ENCODE peak calls at places on chromosomes 5 and 9, in four cellular contexts. L is cardiac fibroblast, Y is fibroblast of mammary gland, U is lung. P is an unnamed sample.

GRCh38 chr5:43804041-43804440 is 201.1 kb downstream of the NNT start:
- DNase-seq in Y (no peak), U (no peak), L (no peak), P (no peak)

GRCh38 chr5:16800477-16800876 is 135.6 kb downstream of the MYO10 start:
- DNase-seq in Y (no peak), U (no peak), L (no peak), P (no peak)

GRCh38 chr9:128819716-128820664 is 1.7 kb downstream of the ENDOG start:
- DNase-seq in U (no peak), L (peak; percentile 74), Y (peak; percentile 13), P (peak; percentile 83)

GRCh38 chr5:142181096-142181495 is 72.5 kb downstream of the NDFIP1 start:
- DNase-seq in L (no peak), Y (no peak), U (no peak), P (no peak)

GRCh38 chr9:33719581-33720374 is 75.6 kb upstream of the PRSS3 start:
- DNase-seq in U (no peak), L (no peak), Y (peak; percentile 3), P (no peak)

GRCh38 chr5:153797484-153797883 is 241.2 kb downstream of the FAM114A2 start:
- DNase-seq in U (no peak), Y (no peak), L (no peak), P (no peak)

GRCh38 chr9:124108216-124108615 is 96.6 kb downstream of the LHX2 start:
- DNase-seq in Y (no peak), L (no peak), U (no peak), P (no peak)

GRCh38 chr9:110578896-110579752 is at the start of gene SVEP1:
- DNase-seq in Y (peak; percentile 68), L (peak; percentile 76), U (no peak), P (peak; percentile 65)

GRCh38 chr5:145449794-145450193 is 385.3 kb downstream of the PRELID2 start:
- DNase-seq in U (no peak), Y (no peak), L (no peak), P (no peak)

GRCh38 chr5:63262191-63262981 is 683.8 kb downstream of the LRRC70 start:
- DNase-seq in L (peak; percentile 84), Y (peak; percentile 89), U (no peak), P (peak; percentile 93)

GRCh38 chr9:133738039-133738805 is at the start of gene SARDH:
- DNase-seq in L (peak; percentile 64), U (peak; percentile 63), Y (peak; percentile 32), P (peak; percentile 53)

GRCh38 chr9:98482248-98482647 is 226.5 kb downstream of the GABBR2 start:
- DNase-seq in L (peak; percentile 18), Y (no peak), U (no peak), P (peak; percentile 35)

GRCh38 chr5:159182691-159183090 is 26.7 kb downstream of the RNF145 start:
- DNase-seq in Y (no peak), L (peak; percentile 82), U (no peak), P (peak; percentile 82)

GRCh38 chr5:141199359-141200235 is at the start of gene PCDHB11:
- DNase-seq in L (no peak), U (no peak), Y (no peak), P (no peak)

GRCh38 chr9:734831-735511 is 106.5 kb upstream of the DMRT1 start:
- DNase-seq in Y (peak; percentile 95), U (no peak), L (peak; percentile 97), P (peak; percentile 97)

GRCh38 chr5:42992035-42992570 is 48.0 kb downstream of the ANXA2R start:
- DNase-seq in Y (peak; percentile 84), U (peak; percentile 84), L (peak; percentile 94), P (peak; percentile 93)

GRCh38 chr5:141465351-141465750 is 10.4 kb upstream of the PCDHGC3 start:
- DNase-seq in Y (no peak), U (no peak), L (peak; percentile 35), P (peak; percentile 45)

GRCh38 chr5:57715296-57715695 is 232.7 kb upstream of the ACTBL2 start:
- DNase-seq in U (no peak), Y (peak; percentile 33), L (no peak), P (no peak)

GRCh38 chr9:99660191-99660636 is 161.5 kb upstream of the NR4A3 start:
- DNase-seq in Y (no peak), L (no peak), U (no peak), P (no peak)

GRCh38 chr9:127393680-127394079 is 3.3 kb upstream of the SLC2A8 start:
- DNase-seq in L (peak; percentile 60), U (no peak), Y (peak; percentile 26), P (peak; percentile 28)

GRCh38 chr5:33321026-33321425 is 119.7 kb upstream of the TARS1 start:
- DNase-seq in L (peak; percentile 99), U (peak; percentile 30), Y (peak; percentile 100), P (peak; percentile 94)

GRCh38 chr5:139474815-139475791 is 4.3 kb downstream of the SMIM33 start:
- DNase-seq in L (peak; percentile 91), Y (peak; percentile 81), U (peak; percentile 53), P (peak; percentile 94)

GRCh38 chr5:151264113-151264512 is 11.1 kb downstream of the GM2A start:
- DNase-seq in Y (peak; percentile 75), U (no peak), L (peak; percentile 20), P (peak; percentile 10)

GRCh38 chr9:109817146-109817845 is 37.3 kb downstream of the PALM2AKAP2 start:
- DNase-seq in Y (peak; percentile 87), L (peak; percentile 36), U (no peak), P (peak; percentile 17)

GRCh38 chr5:179307006-179307800 is 38.1 kb downstream of the ADAMTS2 start:
- DNase-seq in L (no peak), U (no peak), Y (peak; percentile 41), P (no peak)

GRCh38 chr9:36704148-36704547 is 131.5 kb downstream of the MELK start:
- DNase-seq in L (no peak), U (no peak), Y (no peak), P (no peak)

GRCh38 chr5:16552666-16553343 is 64.0 kb downstream of the RETREG1 start:
- DNase-seq in Y (peak; percentile 62), L (peak; percentile 72), U (peak; percentile 72), P (peak; percentile 59)

GRCh38 chr9:129273941-129274709 is 96.1 kb upstream of the IER5L start:
- DNase-seq in L (no peak), U (no peak), Y (no peak), P (no peak)

GRCh38 chr5:80254767-80255424 is 952 bp downstream of the SERINC5 start:
- DNase-seq in U (no peak), Y (peak; percentile 31), L (peak; percentile 25), P (peak; percentile 36)

GRCh38 chr9:94182532-94182931 is 76.6 kb upstream of the ZNF169 start:
- DNase-seq in U (no peak), L (no peak), Y (no peak), P (no peak)

GRCh38 chr9:107983191-107983603 is 493.6 kb upstream of the KLF4 start:
- DNase-seq in Y (peak; percentile 80), L (peak; percentile 21), U (no peak), P (peak; percentile 42)

GRCh38 chr5:1016476-1016875 is 7.9 kb downstream of the NKD2 start:
- DNase-seq in Y (no peak), U (no peak), L (no peak), P (no peak)

GRCh38 chr9:96021616-96022444 is 146.3 kb downstream of the ERCC6L2 start:
- DNase-seq in L (no peak), Y (no peak), U (no peak), P (no peak)

GRCh38 chr9:96015876-96016686 is 140.6 kb downstream of the ERCC6L2 start:
- DNase-seq in L (no peak), Y (no peak), U (no peak), P (no peak)

GRCh38 chr9:96022445-96023031 is 147.0 kb downstream of the ERCC6L2 start:
- DNase-seq in U (peak; percentile 52), Y (no peak), L (no peak), P (no peak)

GRCh38 chr9:96020822-96021615 is 145.5 kb downstream of the ERCC6L2 start:
- DNase-seq in U (peak; percentile 33), Y (no peak), L (peak; percentile 21), P (peak; percentile 25)

GRCh38 chr9:96020300-96020821 is 144.9 kb downstream of the ERCC6L2 start:
- DNase-seq in L (no peak), U (no peak), Y (no peak), P (no peak)
- H3K4me3 ChIP-seq in L (peak overlapping the region; percentile 53), U (peak overlapping the region; percentile 52), Y (no peak overlapping the region), P (peak overlapping the region; percentile 63)

DNA sequence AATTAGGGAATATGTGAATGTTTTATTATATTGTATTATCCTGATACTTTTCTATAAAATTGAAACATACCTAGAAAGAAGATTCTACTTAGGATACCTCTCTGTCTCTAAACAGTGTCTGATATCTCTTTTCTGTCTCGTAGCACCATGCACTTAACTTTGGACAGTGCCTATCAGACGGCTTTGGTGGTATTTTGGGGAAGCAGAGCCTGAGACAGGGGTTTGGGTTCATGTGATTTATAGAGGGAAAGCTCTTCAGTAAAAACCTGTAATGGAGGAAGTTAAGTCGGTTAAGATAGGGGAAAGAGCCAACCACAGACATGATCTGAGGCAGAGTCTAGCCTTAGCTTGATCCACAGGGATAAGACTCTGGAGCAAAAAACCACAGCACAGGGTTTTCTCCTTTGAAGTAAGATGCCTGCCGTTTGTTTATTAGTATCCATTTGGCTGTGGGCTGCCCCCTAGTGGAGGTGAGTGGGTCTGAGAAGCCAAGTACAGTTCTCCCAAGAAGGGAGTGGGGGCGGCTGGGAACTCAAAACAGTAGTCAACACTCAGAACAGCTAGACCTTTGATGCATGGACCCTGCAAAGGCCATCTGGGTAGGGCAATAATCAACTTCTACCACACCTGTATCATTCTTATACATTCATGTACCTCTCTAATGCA is 141.2 kb upstream of the ASTN2 start:
- DNase-seq in L (peak; percentile 11), U (peak; percentile 48), Y (peak; percentile 20), P (peak; percentile 2)
- TF ChIP-seq CTCF in L (peak; percentile 64), U (peak; percentile 6), Y (peak; percentile 27), P (peak; percentile 13)

GRCh38 chr5:101364469-101364868 is 461.4 kb upstream of the ST8SIA4 start:
- DNase-seq in L (no peak), Y (peak; percentile 70), U (no peak), P (no peak)

DNA sequence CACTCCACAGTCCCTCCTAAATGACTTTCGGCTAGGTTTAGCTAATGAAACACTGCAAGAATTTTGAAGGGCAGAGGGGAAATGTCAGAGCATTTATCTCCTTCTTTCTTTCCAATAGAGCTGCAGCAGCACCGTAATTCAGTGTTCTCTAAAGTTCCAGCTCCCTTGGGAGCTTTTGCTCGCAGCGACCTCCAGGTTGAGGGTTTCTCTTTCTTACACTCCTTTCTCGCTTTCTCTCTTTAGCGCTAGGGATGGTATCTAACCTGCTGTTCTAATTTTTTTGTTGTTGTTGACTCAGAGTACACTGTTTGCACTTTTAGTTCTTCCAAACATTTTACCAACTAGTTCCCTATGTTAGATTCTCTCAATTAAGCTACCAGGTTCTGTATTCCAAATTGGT is 467.2 kb upstream of the ST8SIA4 start:
- DNase-seq in Y (peak; percentile 15), U (no peak), L (no peak), P (no peak)
- H3K4me3 ChIP-seq in Y (peak overlapping the region; percentile 14), U (no peak overlapping the region), L (no peak overlapping the region), P (no peak overlapping the region)

DNA sequence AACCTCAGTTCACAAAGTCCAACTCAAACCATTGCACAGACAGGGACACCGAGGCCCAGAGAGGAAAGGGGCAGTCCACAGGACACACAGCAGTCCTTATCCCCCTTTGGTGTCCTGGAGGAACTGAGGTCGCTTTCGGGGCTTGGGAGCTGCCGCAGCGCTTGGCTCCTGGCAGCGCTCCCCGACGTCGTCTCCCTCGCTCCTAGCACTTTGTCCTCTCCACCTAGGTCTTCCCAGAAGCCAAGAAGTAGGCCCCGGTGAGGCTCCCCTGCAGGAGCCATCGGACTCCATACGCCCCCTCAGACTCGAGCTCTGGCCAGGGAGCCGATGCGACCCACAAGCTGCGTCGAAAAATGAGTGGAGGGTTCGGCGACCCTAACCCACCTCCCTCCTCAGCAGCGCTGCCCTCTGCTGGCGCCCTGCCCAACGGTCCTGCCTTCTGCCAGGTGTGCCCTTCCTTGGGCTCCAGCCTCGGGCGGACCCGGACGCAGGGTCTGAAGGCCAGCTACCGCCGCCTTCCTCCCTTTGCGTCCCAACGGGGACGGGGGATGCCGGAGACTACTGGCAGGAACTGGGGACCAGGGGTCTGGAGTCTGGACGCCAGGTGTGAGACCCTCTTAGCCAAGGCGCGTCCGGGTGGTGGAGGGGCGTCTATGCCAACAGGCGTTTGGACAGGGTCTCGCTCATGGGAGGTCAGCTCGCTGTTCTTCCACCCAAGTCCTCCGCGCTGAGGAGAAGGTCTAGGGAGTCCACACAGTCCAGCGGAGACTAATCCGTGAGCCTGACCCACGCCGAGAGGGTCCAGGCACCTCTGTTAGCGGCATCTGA is 2.1 kb upstream of the PRDM12 start:
- DNase-seq in U (no peak), L (no peak), Y (no peak), P (no peak)
- TF ChIP-seq CTCF in U (no peak), L (no peak), Y (no peak), P (no peak)

P was measured in fibroblast of villous mesenchyme.